ENCODE peak calls at places on chromosome X, in six cellular contexts. M is PC-3, H is colonic mucosa, C is K562, X is keratinocyte, N is endodermal cell. L is an unnamed sample. For H3K36me3, the result is how much of the 10 kb centered on the place peaks cover.

GRCh38 chrX:52271212-52271611 is 86.5 kb downstream of the MAGED4 start:
- DNase-seq in M (peak), H (no peak), C (no peak), X (no peak), N (peak), L (no peak)

GRCh38 chrX:12245650-12246645 is 107.7 kb downstream of the FRMPD4 start:
- DNase-seq in M (peak), H (no peak), C (no peak), X (no peak), N (no peak), L (no peak)

GRCh38 chrX:7372843-7373525 is 225.0 kb upstream of the PUDP start:
- DNase-seq in M (peak), H (no peak), C (no peak), X (peak), N (no peak), L (no peak)

GRCh38 chrX:54633641-54634040 is 103.6 kb downstream of the GNL3L start:
- DNase-seq in M (no peak), H (no peak), C (no peak), X (no peak), N (peak), L (no peak)

GRCh38 chrX:53795583-53795982 is 109.1 kb upstream of the HUWE1 start:
- DNase-seq in M (no peak), H (no peak), C (no peak), X (no peak), N (peak), L (no peak)

GRCh38 chrX:102042706-102043325 is 82.7 kb upstream of the TCEAL2 start:
- DNase-seq in M (peak), H (no peak), C (no peak), X (no peak), N (no peak), L (peak)

GRCh38 chrX:3990569-3990968 is 277.1 kb upstream of the PRKX start:
- DNase-seq in M (no peak), H (no peak), C (no peak), X (no peak), N (peak), L (no peak)

GRCh38 chrX:64191281-64192010 is 14.1 kb downstream of the AMER1 start:
- DNase-seq in M (no peak), H (no peak), C (no peak), X (no peak), N (peak), L (no peak)

GRCh38 chrX:19303216-19303880 is 40.4 kb upstream of the PDHA1 start:
- DNase-seq in M (peak), H (no peak), C (no peak), X (peak), N (no peak), L (no peak)

GRCh38 chrX:41512394-41512793 is 65.3 kb downstream of the NYX start:
- DNase-seq in M (no peak), H (no peak), C (no peak), X (no peak), N (no peak), L (no peak)

GRCh38 chrX:38636949-38637819 is 75.8 kb downstream of the TSPAN7 start:
- DNase-seq in M (no peak), H (no peak), C (no peak), X (no peak), N (no peak), L (no peak)

GRCh38 chrX:139642241-139642927 is 65.6 kb downstream of the MCF2 start:
- DNase-seq in M (no peak), H (no peak), C (no peak), X (no peak), N (peak), L (no peak)

GRCh38 chrX:2654436-2655340 is 36.4 kb upstream of the CD99 start:
- DNase-seq in M (no peak), H (peak), C (no peak), X (no peak), N (peak), L (no peak)

GRCh38 chrX:37434362-37434761 is 85.2 kb downstream of the PRRG1 start:
- DNase-seq in M (peak), H (no peak), C (no peak), X (no peak), N (no peak), L (no peak)

GRCh38 chrX:15143050-15143824 is 126.6 kb downstream of the ASB9 start:
- DNase-seq in M (peak), H (peak), C (peak), X (no peak), N (peak), L (no peak)

GRCh38 chrX:6685489-6685888 is 150.6 kb upstream of the VCX3A start:
- DNase-seq in M (no peak), H (peak), C (no peak), X (no peak), N (no peak), L (no peak)

GRCh38 chrX:104351173-104351769 is 96.5 kb upstream of the ESX1 start:
- DNase-seq in M (peak), H (no peak), C (no peak), X (peak), N (no peak), L (no peak)

GRCh38 chrX:153688071-153688470 is 345 bp downstream of the SLC6A8 start:
- DNase-seq in M (no peak), H (no peak), C (no peak), X (no peak), N (no peak), L (peak)

GRCh38 chrX:50920132-50920531 is 9.6 kb downstream of the BMP15 start:
- DNase-seq in M (peak), H (no peak), C (no peak), X (no peak), N (no peak), L (no peak)

GRCh38 chrX:350534-351321 is 32.1 kb upstream of the GTPBP6 start:
- DNase-seq in M (no peak), H (no peak), C (no peak), X (no peak), N (no peak), L (peak)

GRCh38 chrX:107025538-107025937 is 25.5 kb upstream of the MORC4 start:
- DNase-seq in M (peak), H (no peak), C (peak), X (no peak), N (no peak), L (no peak)

GRCh38 chrX:39895228-39896110 is 202.3 kb downstream of the BCOR start:
- DNase-seq in M (peak), H (peak), C (no peak), X (no peak), N (no peak), L (peak)

GRCh38 chrX:54246866-54247265 is 63.8 kb upstream of the FAM120C start:
- DNase-seq in M (no peak), H (no peak), C (no peak), X (no peak), N (no peak), L (no peak)

GRCh38 chrX:125205084-125205917 is 114.4 kb upstream of the TEX13C start:
- DNase-seq in M (peak), H (peak), C (no peak), X (no peak), N (peak), L (peak)

GRCh38 chrX:65879977-65880799 is 159.7 kb downstream of the VSIG4 start:
- DNase-seq in M (no peak), H (no peak), C (no peak), X (no peak), N (no peak), L (no peak)

GRCh38 chrX:153306527-153307115 is 14.9 kb downstream of the PNMA6F start:
- DNase-seq in M (no peak), H (no peak), C (no peak), X (no peak), N (no peak), L (peak)

GRCh38 chrX:106415276-106415895 is 196.4 kb upstream of the RADX start:
- DNase-seq in M (peak), H (peak), C (peak), X (no peak), N (peak), L (no peak)

GRCh38 chrX:1673337-1673736 is 58.5 kb downstream of the ASMT start:
- DNase-seq in M (peak), H (peak), C (peak), X (no peak), N (peak), L (no peak)

GRCh38 chrX:63768760-63769159 is 16.3 kb downstream of the ARHGEF9 start:
- DNase-seq in M (no peak), H (no peak), C (no peak), X (no peak), N (no peak), L (no peak)

DNA sequence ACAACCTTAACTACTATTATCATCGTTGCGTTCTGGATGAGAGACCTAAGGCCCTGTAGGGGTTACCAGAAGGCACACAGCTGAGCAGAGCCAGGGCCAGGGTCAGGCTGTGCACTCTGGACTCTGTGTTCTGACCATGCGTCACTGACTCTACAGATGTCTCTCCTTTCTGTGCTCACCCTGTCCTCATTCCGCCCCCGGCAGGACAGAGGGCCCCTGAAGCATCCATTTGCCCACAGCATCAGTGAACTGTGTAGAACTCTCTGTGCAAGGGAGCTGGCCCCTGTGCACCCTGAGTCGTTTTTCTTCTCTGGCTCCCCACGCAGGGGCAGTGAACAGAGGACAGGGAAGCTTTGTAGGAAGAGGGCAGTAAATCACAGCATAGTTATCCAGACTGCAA is 21.3 kb downstream of the GPKOW start:
- DNase-seq in M (no peak), H (no peak), C (no peak), X (no peak), N (no peak), L (no peak)
- H3K36me3 ChIP-seq in M (under half), H (under half), C (under half), X (under half), N (under half), L (under half)

GRCh38 chrX:80423744-80424143 is 3.5 kb downstream of the TENT5D start:
- DNase-seq in M (no peak), H (no peak), C (peak), X (no peak), N (no peak), L (no peak)
- H3K9ac ChIP-seq in M (no peak), H (no peak), C (peak), X (no peak), N (no peak), L (no peak)

DNA sequence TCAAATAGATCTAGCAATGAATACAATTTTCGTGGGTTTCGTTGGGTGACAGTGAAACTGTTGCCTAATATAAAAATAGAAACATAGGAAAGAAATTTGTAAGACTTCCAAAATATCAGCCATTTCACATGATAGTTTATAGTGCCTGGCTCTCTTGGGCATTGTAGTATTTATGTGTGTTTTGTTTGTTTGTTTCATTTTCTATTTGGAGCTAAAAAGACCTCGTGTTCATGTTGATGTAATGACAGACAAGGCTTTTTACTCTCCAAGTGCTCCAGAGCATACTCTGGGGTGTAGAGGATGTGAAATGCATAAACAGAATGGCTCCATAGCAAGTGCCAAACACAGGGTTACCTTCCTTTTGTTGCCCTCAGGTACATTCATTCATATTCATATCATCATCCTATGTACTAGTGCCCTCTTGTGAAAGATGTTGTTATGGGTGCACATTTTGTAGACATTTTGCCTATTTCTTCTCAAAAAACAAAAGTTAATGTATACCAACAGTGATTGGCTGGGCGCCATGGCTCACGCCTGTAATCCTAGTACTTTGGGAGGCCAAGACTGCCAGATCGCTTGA is 100.7 kb upstream of the AMOT start:
- DNase-seq in M (peak), H (no peak), C (no peak), X (no peak), N (no peak), L (peak)
- TF ChIP-seq CTCF in M (no peak), H (no peak), C (no peak), X (no peak), N (no peak), L (no peak)

DNA sequence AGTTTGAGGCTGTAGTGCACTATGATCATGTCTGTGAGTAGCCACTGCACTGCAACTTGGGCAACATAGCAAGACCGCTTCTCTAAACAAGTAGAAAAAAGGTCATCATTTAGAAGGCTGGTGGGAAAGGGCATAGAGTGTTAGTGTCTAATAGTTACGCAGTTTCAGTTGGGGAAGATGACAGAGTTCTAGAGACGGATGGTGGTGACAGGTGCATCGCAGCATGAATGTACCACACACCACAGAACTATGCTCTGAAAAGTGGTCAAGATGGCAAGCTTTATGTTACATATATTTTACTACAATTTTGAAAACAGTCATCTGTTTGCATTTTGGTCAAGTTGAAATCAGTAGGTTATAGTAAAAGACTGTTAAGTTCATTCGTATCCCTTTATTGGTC is 23.7 kb upstream of the CLDN34 start:
- DNase-seq in M (no peak), H (no peak), C (no peak), X (no peak), N (no peak), L (no peak)
- H3K36me3 ChIP-seq in M (under half), H (under half), C (under half), X (under half), N (under half), L (under half)

GRCh38 chrX:110511238-110511637 is 152.6 kb downstream of the RTL9 start:
- DNase-seq in M (no peak), H (no peak), C (no peak), X (no peak), N (no peak), L (no peak)

GRCh38 chrX:110512341-110512740 is 153.7 kb downstream of the RTL9 start:
- DNase-seq in M (no peak), H (no peak), C (no peak), X (no peak), N (no peak), L (no peak)

GRCh38 chrX:110504947-110505346 is 146.3 kb downstream of the RTL9 start:
- DNase-seq in M (no peak), H (no peak), C (no peak), X (no peak), N (no peak), L (no peak)

GRCh38 chrX:110514498-110514897 is 155.8 kb downstream of the RTL9 start:
- DNase-seq in M (no peak), H (no peak), C (no peak), X (no peak), N (no peak), L (no peak)

DNA sequence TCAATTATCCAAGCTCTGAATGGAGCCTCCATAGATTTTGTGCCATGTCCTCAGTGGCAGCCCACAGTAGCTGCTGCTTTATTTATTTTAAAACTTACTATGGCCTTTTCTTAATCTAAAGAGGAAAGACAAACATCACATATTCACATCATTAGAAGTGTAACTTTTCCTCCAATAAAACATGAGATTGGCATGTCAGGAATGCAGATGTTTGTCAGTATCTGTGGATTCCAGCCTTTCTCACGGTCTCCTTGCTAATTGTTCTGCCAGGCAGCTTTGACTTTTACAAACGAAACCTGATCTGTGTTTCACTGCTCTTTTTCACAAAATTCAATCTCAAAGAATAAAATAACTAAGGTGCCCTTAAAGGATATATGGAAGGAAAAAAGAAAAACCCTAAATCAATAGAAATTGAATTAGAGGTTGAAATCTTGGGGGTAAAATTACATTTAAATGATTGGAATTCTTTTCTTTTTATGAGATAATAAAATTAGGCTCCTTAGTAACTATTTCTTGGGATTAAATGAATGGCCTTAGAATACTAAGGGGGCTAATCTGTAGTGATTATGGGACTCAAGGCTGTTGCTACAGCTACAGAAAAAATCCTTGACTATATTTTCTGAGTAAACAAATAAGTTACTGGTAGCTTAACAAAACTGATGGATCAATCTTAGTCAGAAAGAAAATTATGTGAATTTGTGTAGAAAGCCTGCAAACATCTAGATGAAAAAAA is 151.3 kb downstream of the RTL9 start:
- DNase-seq in M (peak), H (no peak), C (no peak), X (no peak), N (peak), L (no peak)
- H3K9ac ChIP-seq in M (no peak), H (no peak), C (no peak), X (no peak), N (peak), L (no peak)

DNA sequence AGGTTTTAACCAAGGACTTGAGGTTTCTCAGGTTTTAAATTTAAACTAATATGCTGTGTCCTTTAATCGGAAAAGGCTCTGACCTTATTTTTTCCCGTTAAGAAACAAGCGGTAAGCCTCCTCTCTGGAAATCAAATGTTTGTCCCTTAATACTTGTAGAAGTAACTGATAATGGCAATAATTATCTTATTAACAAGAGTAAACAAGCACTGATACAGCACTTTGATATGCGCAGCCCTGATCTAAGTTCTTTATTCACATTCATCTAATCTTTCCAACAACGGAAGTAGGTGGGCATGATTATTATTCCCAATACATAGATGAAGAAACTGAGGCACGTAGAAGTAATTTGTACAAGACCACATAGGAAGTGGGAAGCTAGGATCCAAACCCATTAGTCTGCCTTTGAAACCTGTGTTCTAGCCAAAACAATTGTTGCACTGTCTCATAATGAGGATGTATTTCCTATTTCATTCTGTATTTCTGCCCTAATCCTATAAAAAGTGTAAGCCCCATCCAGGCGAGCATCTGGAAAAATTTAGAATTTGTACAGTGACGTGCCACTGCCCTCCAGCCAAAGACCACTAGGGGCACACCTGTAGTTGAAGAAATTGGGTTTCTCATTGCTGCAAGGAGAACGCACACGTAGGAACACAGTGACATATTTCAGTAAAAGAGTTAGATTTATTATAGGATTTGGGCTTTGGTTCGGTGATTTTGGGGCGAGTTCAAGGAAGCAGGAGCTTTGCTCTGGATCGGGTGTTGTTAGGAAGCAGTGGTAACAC is 605 bp downstream of the CXorf58 start:
- DNase-seq in M (no peak), H (no peak), C (no peak), X (no peak), N (peak), L (no peak)
- TF ChIP-seq CTCF in M (peak), H (peak), C (peak), X (peak), N (peak), L (no peak)

GRCh38 chrX:130051176-130051845 is 59.0 kb downstream of the ELF4 start:
- DNase-seq in M (no peak), H (no peak), C (no peak), X (no peak), N (no peak), L (no peak)

GRCh38 chrX:130049821-130050220 is 60.5 kb downstream of the ELF4 start:
- DNase-seq in M (no peak), H (no peak), C (no peak), X (no peak), N (no peak), L (no peak)

GRCh38 chrX:130055899-130056298 is 54.4 kb downstream of the ELF4 start:
- DNase-seq in M (no peak), H (no peak), C (no peak), X (no peak), N (peak), L (no peak)

GRCh38 chrX:130055103-130055502 is 55.2 kb downstream of the ELF4 start:
- DNase-seq in M (no peak), H (no peak), C (no peak), X (no peak), N (peak), L (no peak)

DNA sequence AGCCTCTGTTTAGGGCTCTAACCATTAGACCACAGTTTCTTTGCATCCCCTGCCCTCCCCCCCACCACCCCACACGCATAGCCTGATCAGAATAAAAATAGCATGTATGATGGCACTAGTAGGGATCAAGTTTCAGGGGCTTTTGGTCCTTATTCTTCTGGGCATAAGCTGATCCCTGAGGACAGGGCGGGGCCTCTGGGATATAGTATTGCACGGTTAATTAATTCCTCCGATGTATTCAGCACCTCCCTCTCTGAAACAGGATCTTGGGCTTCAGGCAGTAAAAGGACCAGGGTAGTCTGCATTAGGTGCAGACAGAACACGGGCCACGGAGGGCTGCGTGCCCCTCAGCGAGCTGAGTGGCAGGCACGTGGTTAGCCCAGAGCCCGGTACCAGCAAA is 57.1 kb downstream of the ELF4 start:
- DNase-seq in M (no peak), H (no peak), C (no peak), X (no peak), N (no peak), L (no peak)
- H3K36me3 ChIP-seq in M (under half), H (under half), C (half or more), X (under half), N (under half), L (under half)

GRCh38 chrX:135421932-135422809 is at the start of gene SMIM10L2A:
- DNase-seq in M (no peak), H (no peak), C (peak), X (no peak), N (peak), L (peak)
- H3K9ac ChIP-seq in M (no peak), H (no peak), C (peak), X (no peak), N (no peak), L (no peak)